ENCODE peak calls at places on chromosomes 5 and 9, in five cellular contexts. J is mucosa of descending colon, Y is mammary epithelial cell, F is adrenal gland, A is astrocyte. E is an unnamed sample. For H3K36me3, the result is how much of the 10 kb centered on the place peaks cover.

GRCh38 chr5:80082731-80083114 is 47.6 kb downstream of the THBS4 start:
- DNase-seq in J (peak), Y (peak), F (peak), A (peak), E (peak)

GRCh38 chr9:16671591-16672137 is 198.8 kb downstream of the BNC2 start:
- DNase-seq in J (no peak), Y (peak), F (no peak), A (peak), E (no peak)

GRCh38 chr5:124059200-124059599 is 547.2 kb downstream of the CSNK1G3 start:
- DNase-seq in J (no peak), Y (peak), F (no peak), A (no peak), E (no peak)

GRCh38 chr5:150341331-150341730 is 16.2 kb upstream of the TCOF1 start:
- DNase-seq in J (no peak), Y (no peak), F (no peak), A (no peak), E (no peak)

GRCh38 chr5:91225848-91226686 is 157.1 kb downstream of the ARRDC3 start:
- DNase-seq in J (peak), Y (peak), F (no peak), A (no peak), E (peak)

GRCh38 chr9:134375430-134376385 is 49.5 kb downstream of the RXRA start:
- DNase-seq in J (no peak), Y (no peak), F (peak), A (peak), E (peak)

GRCh38 chr9:90300901-90301688 is 341.5 kb downstream of the DIRAS2 start:
- DNase-seq in J (peak), Y (peak), F (no peak), A (peak), E (peak)

GRCh38 chr9:27198175-27198574 is 89.2 kb downstream of the TEK start:
- DNase-seq in J (no peak), Y (peak), F (no peak), A (no peak), E (no peak)

GRCh38 chr5:43301653-43302091 is 11.5 kb downstream of the HMGCS1 start:
- DNase-seq in J (no peak), Y (no peak), F (no peak), A (no peak), E (no peak)

GRCh38 chr9:93154293-93154903 is 20.3 kb upstream of the NINJ1 start:
- DNase-seq in J (peak), Y (no peak), F (no peak), A (no peak), E (peak)

GRCh38 chr5:143534764-143535159 is 131.3 kb upstream of the NR3C1 start:
- DNase-seq in J (no peak), Y (no peak), F (no peak), A (no peak), E (no peak)

GRCh38 chr9:27117489-27118135 is 8.6 kb downstream of the TEK start:
- DNase-seq in J (peak), Y (peak), F (peak), A (peak), E (no peak)

GRCh38 chr9:123871781-123872180 is 58.1 kb downstream of the DENND1A start:
- DNase-seq in J (no peak), Y (no peak), F (no peak), A (no peak), E (no peak)

GRCh38 chr9:79465171-79465570 is 106.6 kb upstream of the TLE4 start:
- DNase-seq in J (no peak), Y (peak), F (no peak), A (no peak), E (no peak)

GRCh38 chr5:32001722-32002121 is 172.4 kb downstream of the GOLPH3 start:
- DNase-seq in J (no peak), Y (no peak), F (no peak), A (no peak), E (no peak)

GRCh38 chr5:156595132-156595787 is 254.8 kb upstream of the PPP1R2B start:
- DNase-seq in J (no peak), Y (no peak), F (no peak), A (peak), E (no peak)

GRCh38 chr9:31336841-31337240 is 1047.6 kb upstream of the ACO1 start:
- DNase-seq in J (no peak), Y (no peak), F (no peak), A (no peak), E (no peak)

GRCh38 chr9:94599102-94599501 is 5.5 kb upstream of the FBP2 start:
- DNase-seq in J (no peak), Y (no peak), F (no peak), A (no peak), E (no peak)
- H3K36me3 ChIP-seq in J (under half), Y (under half), F (under half), A (under half), E (under half)

GRCh38 chr5:54066433-54066832 is 243.9 kb downstream of the ARL15 start:
- DNase-seq in J (no peak), Y (no peak), F (no peak), A (no peak), E (no peak)
- TF ChIP-seq CTCF in J (no peak), Y (no peak), F (no peak), A (no peak), E (no peak)

GRCh38 chr9:116404228-116404627 is 250.6 kb downstream of the PAPPA start:
- DNase-seq in J (no peak), Y (no peak), F (no peak), A (no peak), E (no peak)

GRCh38 chr9:116409124-116409523 is 255.5 kb downstream of the PAPPA start:
- DNase-seq in J (no peak), Y (no peak), F (no peak), A (no peak), E (no peak)

GRCh38 chr9:116409659-116410058 is 256.1 kb downstream of the PAPPA start:
- DNase-seq in J (no peak), Y (no peak), F (no peak), A (no peak), E (no peak)

GRCh38 chr9:116403171-116403570 is 249.6 kb downstream of the PAPPA start:
- DNase-seq in J (no peak), Y (no peak), F (no peak), A (no peak), E (no peak)

DNA sequence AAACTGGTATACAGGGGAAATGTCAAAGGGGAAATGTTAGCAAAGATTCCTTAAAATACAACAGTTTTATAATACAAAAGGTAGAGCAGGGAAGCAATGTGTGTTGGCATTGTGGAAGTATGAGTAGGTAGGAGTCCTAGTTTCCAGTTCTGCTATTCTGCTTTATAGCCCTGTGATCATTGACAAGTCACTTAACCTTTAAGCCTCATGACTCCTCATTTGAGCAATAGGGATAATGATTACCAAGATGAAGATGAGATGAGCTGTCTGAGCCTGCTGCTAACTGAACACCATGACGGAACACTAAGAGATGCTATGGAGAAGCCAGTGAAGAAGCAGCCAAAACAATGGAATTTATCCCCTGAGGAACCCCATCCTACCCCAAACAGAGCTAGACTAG is 251.7 kb downstream of the PAPPA start:
- DNase-seq in J (no peak), Y (no peak), F (no peak), A (no peak), E (no peak)
- H3K36me3 ChIP-seq in J (under half), Y (under half), F (under half), A (under half), E (under half)

GRCh38 chr9:127489471-127490115 is 38.3 kb downstream of the LRSAM1 start:
- DNase-seq in J (no peak), Y (no peak), F (no peak), A (no peak), E (peak)
- TF ChIP-seq CTCF in J (no peak), Y (no peak), F (no peak), A (no peak), E (peak)

DNA sequence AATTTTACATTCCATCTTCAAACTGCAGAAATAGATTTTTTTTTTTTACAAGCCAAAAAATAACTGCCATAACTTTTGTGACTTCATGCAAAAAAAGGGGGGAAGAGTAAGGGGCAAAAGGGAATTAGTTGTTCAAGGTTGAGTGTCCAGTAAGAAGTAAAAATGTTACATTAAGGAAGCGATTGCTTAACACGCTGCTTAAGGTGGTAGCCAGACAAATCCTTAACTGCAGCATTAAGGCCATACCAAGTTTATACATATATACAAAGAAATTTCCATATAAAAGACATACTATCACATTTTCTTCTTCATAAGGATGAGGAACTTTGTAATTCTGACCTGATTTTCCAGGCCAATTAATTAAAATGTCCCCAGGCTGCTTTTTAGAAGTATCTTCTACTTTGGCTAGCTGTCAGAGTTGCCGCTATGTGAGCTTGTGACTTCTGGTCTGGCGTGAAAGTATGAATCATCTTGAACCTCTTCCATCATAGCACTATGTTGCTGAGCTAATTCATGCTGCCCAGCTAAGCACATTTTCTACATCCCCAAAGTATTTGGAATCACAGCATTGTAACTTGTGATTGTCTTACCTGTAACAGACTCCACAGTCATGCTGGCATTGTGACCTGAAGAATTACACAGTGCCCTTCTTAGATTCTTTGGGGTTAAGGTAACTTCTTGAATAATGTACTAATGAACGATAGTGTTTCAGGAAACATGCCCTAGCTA is 40.0 kb downstream of the G3BP1 start:
- DNase-seq in J (no peak), Y (peak), F (no peak), A (peak), E (no peak)
- H3K36me3 ChIP-seq in J (under half), Y (under half), F (under half), A (under half), E (half or more)

DNA sequence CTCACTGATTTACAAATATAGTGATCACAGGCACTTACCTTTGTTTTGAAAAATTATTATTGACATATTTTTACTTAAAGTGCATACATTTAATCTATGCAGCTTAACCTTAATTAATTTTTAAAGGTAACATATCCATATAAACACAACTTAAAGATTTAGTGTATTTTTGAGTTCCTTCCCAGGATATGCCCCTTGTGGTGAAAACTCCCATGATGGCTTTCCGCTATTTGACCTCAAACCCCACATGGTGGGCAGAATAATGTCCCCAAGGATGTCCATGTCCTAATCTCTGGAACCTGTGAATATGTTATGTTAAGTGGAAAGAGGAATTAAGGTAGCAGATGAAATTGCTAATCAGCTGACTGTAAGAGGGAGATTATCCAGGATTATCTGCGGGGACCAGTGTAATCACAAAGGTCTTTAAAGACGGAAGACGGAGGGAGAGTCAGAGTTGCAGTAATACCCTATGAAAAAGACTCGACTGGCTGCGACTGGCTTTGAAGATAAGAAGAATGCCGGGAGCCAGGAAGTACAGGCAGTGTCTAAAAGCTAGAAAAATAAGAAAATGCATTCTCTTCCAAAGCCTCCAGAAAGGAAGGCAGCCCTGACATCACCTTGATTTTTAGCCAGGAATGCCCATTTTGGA is 193.9 kb downstream of the ICE1 start:
- DNase-seq in J (no peak), Y (no peak), F (no peak), A (no peak), E (peak)
- TF ChIP-seq CTCF in J (no peak), Y (no peak), F (no peak), A (no peak), E (peak)

GRCh38 chr5:94692610-94693009 is 74.1 kb downstream of the SLF1 start:
- DNase-seq in J (no peak), Y (no peak), F (no peak), A (no peak), E (no peak)

GRCh38 chr5:94691947-94692346 is 73.5 kb downstream of the SLF1 start:
- DNase-seq in J (no peak), Y (peak), F (no peak), A (peak), E (peak)

GRCh38 chr5:94694671-94695070 is 76.2 kb downstream of the SLF1 start:
- DNase-seq in J (no peak), Y (no peak), F (no peak), A (no peak), E (no peak)

GRCh38 chr5:94693845-94694370 is 75.4 kb downstream of the SLF1 start:
- DNase-seq in J (no peak), Y (no peak), F (no peak), A (no peak), E (no peak)

GRCh38 chr5:94693043-94693822 is 74.8 kb downstream of the SLF1 start:
- DNase-seq in J (no peak), Y (peak), F (no peak), A (peak), E (no peak)
- H3K36me3 ChIP-seq in J (under half), Y (under half), F (under half), A (under half), E (under half)

GRCh38 chr9:95383198-95383673 is 65.7 kb upstream of the FANCC start:
- DNase-seq in J (no peak), Y (peak), F (no peak), A (peak), E (no peak)

GRCh38 chr9:95382433-95382832 is 64.9 kb upstream of the FANCC start:
- DNase-seq in J (no peak), Y (peak), F (no peak), A (no peak), E (no peak)

GRCh38 chr9:95381243-95381642 is 63.7 kb upstream of the FANCC start:
- DNase-seq in J (no peak), Y (peak), F (no peak), A (peak), E (no peak)

GRCh38 chr9:95383845-95384244 is 66.3 kb upstream of the FANCC start:
- DNase-seq in J (no peak), Y (no peak), F (no peak), A (no peak), E (no peak)

DNA sequence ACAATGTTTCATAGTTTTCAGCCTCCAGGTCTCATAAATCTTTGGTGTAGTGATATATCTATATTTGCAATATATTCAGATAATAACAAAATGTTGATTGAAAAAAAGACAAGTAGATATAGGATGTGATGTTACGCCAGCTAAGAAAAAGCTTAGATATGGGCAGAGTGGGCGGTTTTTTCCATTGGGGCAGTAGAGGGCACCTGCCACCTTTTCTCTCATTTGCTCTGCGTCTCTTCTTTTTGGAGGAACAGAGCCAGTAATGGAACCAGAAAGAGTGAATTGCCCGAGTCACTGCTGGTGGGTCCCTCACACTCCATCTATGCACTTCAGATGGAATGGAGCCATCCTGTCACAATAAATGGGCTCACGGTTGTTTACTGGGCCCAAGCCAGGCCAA is 62.1 kb upstream of the FANCC start:
- DNase-seq in J (no peak), Y (no peak), F (no peak), A (no peak), E (no peak)
- TF ChIP-seq CTCF in J (no peak), Y (no peak), F (no peak), A (no peak), E (peak)

E was measured in BE2C.